ENCODE peak calls at places on chromosomes 3 and 15, in seven cellular contexts. O is neuronal stem cell, S is IMR-90, B is mesendoderm, L is H1, N is mesenchymal stem cell, U is trophoblast cell. A is an unnamed sample.
A peak's percentile ranks its signal among the peaks of the same experiment; 100 is the strongest.

GRCh38 chr15:89475688-89476087 is 20.7 kb downstream of the RHCG start:
- DNase-seq in O (no peak), S (no peak), B (no peak), L (no peak), N (no peak), U (no peak), A (no peak)

GRCh38 chr15:84980196-84981053 is 1.2 kb upstream of the PDE8A start:
- DNase-seq in O (peak; percentile 77), S (peak; percentile 74), B (peak; percentile 93), L (peak; percentile 91), N (peak; percentile 94), U (peak; percentile 70), A (peak; percentile 92)

GRCh38 chr3:9185701-9186100 is 63.7 kb downstream of the SRGAP3 start:
- DNase-seq in O (no peak), S (no peak), B (no peak), L (no peak), N (no peak), U (no peak), A (no peak)

GRCh38 chr3:55544219-55544618 is 57.1 kb upstream of the WNT5A start:
- DNase-seq in O (no peak), S (no peak), B (peak; percentile 79), L (no peak), N (no peak), U (no peak), A (no peak)

GRCh38 chr3:31536417-31536991 is 3.8 kb downstream of the STT3B start:
- DNase-seq in O (no peak), S (no peak), B (no peak), L (no peak), N (no peak), U (no peak), A (no peak)

GRCh38 chr3:66428733-66429132 is 72.1 kb downstream of the LRIG1 start:
- DNase-seq in O (no peak), S (peak; percentile 100), B (peak; percentile 79), L (no peak), N (peak; percentile 96), U (no peak), A (no peak)

GRCh38 chr15:31013863-31014607 is 22.6 kb upstream of the MTMR10 start:
- DNase-seq in O (no peak), S (no peak), B (no peak), L (no peak), N (no peak), U (peak; percentile 54), A (no peak)

GRCh38 chr15:70523634-70524033 is 239.7 kb downstream of the UACA start:
- DNase-seq in O (no peak), S (no peak), B (no peak), L (no peak), N (no peak), U (no peak), A (peak; percentile 26)

GRCh38 chr3:185823280-185824044 is 1.4 kb downstream of the IGF2BP2 start:
- DNase-seq in O (no peak), S (peak; percentile 41), B (peak; percentile 60), L (peak; percentile 69), N (peak; percentile 69), U (no peak), A (no peak)

GRCh38 chr15:41494922-41495735 is 1.5 kb downstream of the ITPKA start:
- DNase-seq in O (peak; percentile 32), S (no peak), B (peak; percentile 27), L (peak; percentile 83), N (peak; percentile 37), U (no peak), A (peak; percentile 63)

GRCh38 chr15:36050899-36051298 is 504.9 kb upstream of the DPH6 start:
- DNase-seq in O (no peak), S (no peak), B (peak; percentile 48), L (no peak), N (no peak), U (no peak), A (no peak)

GRCh38 chr3:153162513-153163348 is 705 bp downstream of the RAP2B start:
- DNase-seq in O (peak; percentile 49), S (peak; percentile 26), B (peak; percentile 59), L (peak; percentile 59), N (peak; percentile 57), U (peak; percentile 58), A (peak; percentile 37)

GRCh38 chr15:88992216-88992615 is 79.0 kb upstream of the MFGE8 start:
- DNase-seq in O (no peak), S (peak; percentile 34), B (peak; percentile 19), L (no peak), N (peak; percentile 58), U (no peak), A (no peak)

GRCh38 chr3:48997714-48998637 is 7.9 kb downstream of the P4HTM start:
- DNase-seq in O (no peak), S (no peak), B (peak; percentile 58), L (peak; percentile 63), N (no peak), U (no peak), A (peak; percentile 52)

GRCh38 chr15:29904731-29905417 is 82.6 kb upstream of the TJP1 start:
- DNase-seq in O (no peak), S (peak; percentile 25), B (peak; percentile 10), L (no peak), N (no peak), U (no peak), A (no peak)

GRCh38 chr3:168467085-168467714 is 371.5 kb upstream of the GOLIM4 start:
- DNase-seq in O (peak; percentile 17), S (peak; percentile 55), B (peak; percentile 76), L (no peak), N (peak; percentile 26), U (peak; percentile 3), A (peak; percentile 34)

GRCh38 chr15:20341901-20342605 is 199.5 kb downstream of the GOLGA6L6 start:
- DNase-seq in O (no peak), S (no peak), B (no peak), L (no peak), N (no peak), U (peak; percentile 42), A (peak; percentile 83)

GRCh38 chr3:4426782-4427344 is 40.2 kb downstream of the SUMF1 start:
- DNase-seq in O (no peak), S (peak; percentile 91), B (peak; percentile 33), L (no peak), N (peak; percentile 96), U (no peak), A (no peak)

GRCh38 chr3:186108941-186109865 is at the start of gene ETV5:
- DNase-seq in O (peak; percentile 99), S (peak; percentile 99), B (peak; percentile 100), L (peak; percentile 93), N (peak; percentile 100), U (peak; percentile 100), A (peak; percentile 100)

DNA sequence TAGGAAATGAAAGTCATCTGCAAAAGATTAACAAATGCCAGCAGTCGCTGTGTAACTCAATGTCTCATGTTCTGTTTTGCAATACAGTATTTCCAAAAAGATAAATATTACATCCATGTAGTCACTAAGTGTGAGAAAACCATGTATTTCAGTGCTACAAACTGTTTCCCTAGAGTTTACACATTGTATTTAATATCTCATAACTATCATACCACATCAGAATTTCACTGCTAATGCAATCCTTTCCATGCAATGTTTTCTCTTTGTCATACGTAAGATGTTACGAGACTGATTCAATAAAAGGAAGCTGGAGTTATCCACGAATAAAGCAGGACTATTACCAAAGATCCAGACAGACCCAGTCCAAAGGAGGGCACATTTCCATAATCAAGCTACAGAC is 269.4 kb downstream of the GBE1 start:
- DNase-seq in O (no peak), S (peak; percentile 69), B (no peak), L (no peak), N (peak; percentile 22), U (no peak), A (no peak)
- H3K4ac ChIP-seq in O (no peak overlapping the region), S (no peak overlapping the region), B (no peak overlapping the region), L (no peak overlapping the region), N (no peak overlapping the region), U (no peak overlapping the region), A (no peak overlapping the region)

GRCh38 chr3:71332813-71333212 is 250.7 kb downstream of the FOXP1 start:
- DNase-seq in O (no peak), S (no peak), B (no peak), L (no peak), N (no peak), U (no peak), A (no peak)

GRCh38 chr3:71325715-71326114 is 257.8 kb downstream of the FOXP1 start:
- DNase-seq in O (no peak), S (no peak), B (no peak), L (no peak), N (no peak), U (no peak), A (no peak)

GRCh38 chr3:71330909-71331308 is 252.6 kb downstream of the FOXP1 start:
- DNase-seq in O (no peak), S (no peak), B (no peak), L (no peak), N (no peak), U (no peak), A (no peak)

GRCh38 chr3:71330505-71330904 is 253.0 kb downstream of the FOXP1 start:
- DNase-seq in O (no peak), S (no peak), B (no peak), L (no peak), N (no peak), U (no peak), A (no peak)

DNA sequence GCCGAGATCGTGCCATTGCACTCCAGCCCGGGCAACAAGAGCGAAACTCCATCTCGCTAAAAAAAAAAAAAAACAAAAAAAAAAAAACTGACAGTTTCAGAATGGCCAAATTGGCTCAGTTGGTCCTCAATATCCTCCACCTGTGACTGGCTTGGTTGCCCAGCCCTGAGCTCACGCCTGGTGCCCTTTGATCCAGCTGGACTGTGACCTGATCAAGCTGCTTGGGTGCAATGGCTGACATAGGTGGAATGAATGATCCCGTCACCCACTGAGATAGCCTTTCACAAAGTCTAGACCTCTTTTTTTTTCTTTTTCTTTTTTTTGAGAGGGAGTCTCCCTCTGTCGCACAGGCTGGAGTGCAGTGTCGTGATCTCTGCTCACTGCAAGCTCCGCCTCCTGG is 254.6 kb downstream of the FOXP1 start:
- DNase-seq in O (no peak), S (no peak), B (no peak), L (no peak), N (no peak), U (no peak), A (no peak)
- H3K4ac ChIP-seq in O (no peak overlapping the region), S (no peak overlapping the region), B (no peak overlapping the region), L (no peak overlapping the region), N (no peak overlapping the region), U (no peak overlapping the region), A (no peak overlapping the region)

DNA sequence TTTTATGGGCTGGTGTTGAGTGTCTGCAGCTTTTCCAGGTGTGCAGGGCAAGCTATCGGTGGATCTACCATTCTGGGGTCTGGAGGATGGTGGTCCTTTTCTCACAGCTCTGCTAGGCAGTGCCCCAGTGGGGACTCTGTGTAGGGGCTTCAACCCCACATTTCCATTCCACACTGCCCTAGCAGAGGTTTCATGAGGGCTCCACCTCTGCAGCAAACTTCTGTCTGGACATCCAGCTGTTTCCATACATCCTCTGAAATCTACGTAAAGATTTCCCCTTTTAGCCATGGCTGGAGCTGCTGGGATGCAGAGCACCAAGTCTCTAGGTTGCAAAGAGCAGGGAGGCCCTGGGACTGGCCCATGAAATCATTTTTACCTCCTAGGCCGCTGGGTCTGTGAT is 11.6 kb downstream of the RFX7 start:
- DNase-seq in O (no peak), S (no peak), B (peak; percentile 52), L (no peak), N (no peak), U (no peak), A (no peak)
- H3K4ac ChIP-seq in O (no peak overlapping the region), S (no peak overlapping the region), B (no peak overlapping the region), L (no peak overlapping the region), N (no peak overlapping the region), U (no peak overlapping the region), A (no peak overlapping the region)

DNA sequence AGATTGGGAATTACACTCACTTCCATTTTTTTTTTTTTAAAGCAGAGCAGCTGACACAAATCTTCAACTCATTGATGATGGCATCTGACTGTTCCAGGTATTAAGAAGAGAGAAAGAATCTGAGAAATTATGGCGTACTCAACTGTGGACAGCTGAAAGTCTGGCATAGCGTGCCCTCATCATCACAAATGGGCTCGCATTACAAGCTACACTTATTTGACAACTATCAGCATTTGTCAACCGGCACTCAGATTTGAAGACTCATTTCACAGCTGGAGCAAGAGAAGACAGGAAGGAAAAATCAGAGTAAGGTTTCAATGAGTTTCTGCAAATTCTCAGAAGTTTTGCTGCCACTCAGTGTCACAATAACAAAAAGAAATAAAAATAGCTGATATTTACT is 235.9 kb downstream of the ATP8B4 start:
- DNase-seq in O (no peak), S (no peak), B (no peak), L (no peak), N (no peak), U (no peak), A (no peak)
- H3K4ac ChIP-seq in O (no peak overlapping the region), S (no peak overlapping the region), B (no peak overlapping the region), L (no peak overlapping the region), N (no peak overlapping the region), U (no peak overlapping the region), A (no peak overlapping the region)